ENCODE peak calls at places on chromosomes 1 and 21, in ten cellular contexts. G is pancreas; O is right lobe of liver; K is HAP-1; F is CD8-positive, alpha-beta T cell; I is CD4-positive, alpha-beta memory T cell; X is fibroblast of lung; H is heart left ventricle; B is astrocyte; W is adrenal gland. V is an unnamed sample. For H3K4me1 and H3K36me3, the result is how much of the 10 kb centered on the place peaks cover.

GRCh38 chr1:27789511-27790154 is 16.6 kb downstream of the STX12 start:
- DNase-seq in G (no peak), I (no peak), X (peak), W (peak), O (no peak), H (peak), B (peak), F (no peak), K (no peak), V (peak)

GRCh38 chr1:229341811-229342304 is 989 bp downstream of the CCSAP start:
- DNase-seq in B (no peak), O (no peak), F (no peak), K (peak), G (peak), I (peak), X (no peak), W (peak), H (peak), V (no peak)

GRCh38 chr1:234997201-234998173 is 131.2 kb downstream of the TOMM20 start:
- DNase-seq in H (peak), I (no peak), O (peak), X (peak), K (no peak), F (no peak), B (peak), G (peak), W (peak), V (peak)

GRCh38 chr1:21607549-21608529 is 61.3 kb downstream of the RAP1GAP start:
- DNase-seq in W (peak), I (peak), X (peak), O (peak), B (peak), K (peak), F (peak), G (peak), H (peak), V (peak)

GRCh38 chr1:95041491-95042165 is 31.1 kb downstream of the ALG14 start:
- DNase-seq in W (peak), B (peak), H (peak), K (peak), G (peak), X (peak), O (peak), I (no peak), F (no peak), V (no peak)

GRCh38 chr1:11841245-11842153 is 6.1 kb downstream of the NPPA start:
- DNase-seq in I (no peak), F (no peak), W (no peak), H (no peak), X (no peak), K (no peak), O (no peak), G (no peak), B (no peak), V (no peak)

GRCh38 chr1:38508272-38508671 is 351.3 kb downstream of the RRAGC start:
- DNase-seq in W (no peak), F (no peak), H (no peak), B (no peak), O (no peak), I (no peak), K (no peak), G (no peak), X (no peak), V (no peak)

GRCh38 chr1:25797939-25798338 is 2.1 kb upstream of the SELENON start:
- DNase-seq in I (no peak), G (no peak), H (no peak), O (no peak), X (no peak), F (peak), K (peak), W (no peak), B (no peak), V (no peak)

GRCh38 chr1:905811-906531 is 17.8 kb upstream of the SAMD11 start:
- DNase-seq in G (peak), X (no peak), F (peak), W (peak), O (peak), B (no peak), K (peak), I (no peak), H (peak), V (peak)

GRCh38 chr1:1196431-1197187 is 9.8 kb downstream of the TNFRSF18 start:
- DNase-seq in W (no peak), B (no peak), H (no peak), X (no peak), K (no peak), I (no peak), F (peak), G (no peak), O (no peak), V (peak)

GRCh38 chr21:37176716-37177115 is 90.4 kb downstream of the VPS26C start:
- DNase-seq in F (no peak), K (no peak), O (no peak), W (no peak), G (no peak), I (no peak), X (no peak), H (no peak), B (no peak), V (no peak)

GRCh38 chr1:100936194-100936967 is 40.5 kb downstream of the SLC30A7 start:
- DNase-seq in I (no peak), H (no peak), B (no peak), O (no peak), F (no peak), G (no peak), W (no peak), X (no peak), K (no peak), V (no peak)

GRCh38 chr21:42236014-42236413 is 17.1 kb downstream of the ABCG1 start:
- DNase-seq in F (no peak), O (no peak), W (peak), X (no peak), G (peak), I (no peak), B (no peak), K (no peak), H (peak), V (peak)

GRCh38 chr1:205396972-205397616 is 24.8 kb downstream of the LEMD1 start:
- DNase-seq in X (peak), W (peak), F (no peak), O (no peak), H (no peak), I (peak), K (peak), G (no peak), B (no peak), V (peak)

GRCh38 chr1:66575739-66576138 is 41.8 kb downstream of the SGIP1 start:
- DNase-seq in H (no peak), O (no peak), G (no peak), X (peak), I (no peak), F (no peak), K (no peak), B (peak), W (no peak), V (no peak)

GRCh38 chr1:31663622-31664452 is 19.2 kb upstream of the PEF1 start:
- DNase-seq in B (no peak), W (peak), G (no peak), H (peak), O (peak), K (peak), F (peak), I (peak), X (no peak), V (peak)

GRCh38 chr1:31666290-31666963 is 21.8 kb upstream of the PEF1 start:
- DNase-seq in H (no peak), K (no peak), W (no peak), B (peak), I (no peak), F (no peak), X (peak), O (no peak), G (peak), V (peak)

GRCh38 chr1:31667065-31667785 is 22.5 kb upstream of the PEF1 start:
- DNase-seq in X (no peak), I (no peak), K (no peak), W (no peak), O (no peak), G (no peak), F (no peak), B (no peak), H (no peak), V (no peak)

GRCh38 chr1:31664528-31664927 is 19.9 kb upstream of the PEF1 start:
- DNase-seq in O (no peak), F (no peak), G (no peak), K (no peak), H (no peak), X (no peak), W (no peak), B (no peak), I (no peak), V (no peak)

GRCh38 chr1:31665264-31665878 is 20.7 kb upstream of the PEF1 start:
- DNase-seq in I (no peak), O (no peak), W (no peak), H (no peak), F (no peak), K (no peak), B (no peak), X (no peak), G (no peak), V (peak)
- H3K4me1 ChIP-seq in I (under half), O (under half), W (under half), H (under half), F (under half), K (under half), B (under half), X (under half), G (under half), V (under half)

DNA sequence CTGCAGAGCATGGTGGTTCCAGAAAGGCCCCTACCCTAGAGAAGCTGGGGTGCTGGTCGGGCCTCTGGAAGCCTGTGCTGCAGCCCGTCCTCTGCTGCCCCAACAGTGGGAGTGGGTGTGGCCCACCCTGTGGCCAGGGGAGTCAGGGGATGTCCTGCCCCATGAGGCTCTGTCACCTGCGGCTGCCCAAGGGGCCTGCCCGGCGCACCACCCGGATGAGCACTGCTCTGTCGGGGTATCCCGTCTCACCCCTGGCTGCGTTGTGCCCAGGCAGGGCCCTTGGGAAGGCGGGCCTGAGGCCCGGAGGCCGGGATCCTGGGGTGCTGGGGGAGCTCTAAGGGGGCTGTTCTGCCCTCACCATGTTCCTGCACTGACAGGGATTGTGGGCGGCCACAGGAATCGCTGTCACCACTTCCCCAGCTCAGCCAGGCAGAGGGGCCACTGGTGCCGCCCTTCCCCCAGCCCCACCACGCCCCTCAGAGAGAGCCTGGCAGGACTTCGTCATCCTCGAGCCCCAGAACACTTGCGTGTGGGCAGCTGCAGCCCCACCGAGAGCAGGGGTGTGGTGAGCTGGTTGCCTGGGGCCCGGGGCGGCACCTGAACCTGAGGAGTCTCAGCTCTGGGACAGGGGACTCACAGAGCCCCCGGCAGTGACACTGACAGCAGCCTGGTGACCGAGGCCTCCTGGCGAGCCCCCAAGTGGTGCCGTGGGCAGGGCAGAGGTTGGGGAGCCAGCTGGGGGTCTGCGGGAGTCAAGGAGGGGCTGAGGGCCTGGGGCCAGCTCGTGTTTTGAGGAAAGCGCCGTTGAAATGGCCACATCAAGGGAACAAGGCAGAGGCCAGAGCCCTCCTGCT is 20.2 kb downstream of the PANK4 start:
- DNase-seq in X (no peak), H (no peak), I (no peak), B (no peak), W (no peak), K (no peak), O (no peak), G (no peak), F (no peak), V (no peak)
- H3K36me3 ChIP-seq in X (under half), H (under half), I (under half), B (under half), W (under half), K (under half), O (under half), G (under half), F (under half), V (under half)

GRCh38 chr1:165661691-165662090 is 30.7 kb downstream of the MGST3 start:
- DNase-seq in X (no peak), B (no peak), G (no peak), O (no peak), F (no peak), H (no peak), W (no peak), K (no peak), I (no peak), V (no peak)
- H3K4me3 ChIP-seq in X (no peak), B (no peak), G (no peak), O (no peak), F (no peak), H (no peak), W (no peak), K (no peak), I (no peak), V (no peak)

DNA sequence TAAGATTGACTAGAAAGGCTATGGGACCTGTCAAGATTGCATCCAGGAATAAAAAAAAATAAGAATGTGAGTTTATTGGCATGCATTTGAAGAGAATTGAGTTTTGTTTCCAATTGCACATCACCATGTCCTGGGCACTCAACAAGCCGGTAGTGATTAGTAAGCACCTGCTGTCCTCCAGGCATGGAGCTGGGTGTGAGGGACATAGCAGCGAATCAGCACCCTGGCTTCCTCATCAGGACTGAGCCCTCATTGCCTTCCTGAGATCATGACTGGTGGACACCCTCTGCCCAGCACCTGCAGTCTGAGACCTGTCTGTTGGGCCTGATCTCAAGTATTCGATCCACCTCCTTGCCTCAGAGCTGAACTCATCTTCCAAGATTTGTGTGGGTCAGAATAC is 26.8 kb downstream of the S100A6 start:
- DNase-seq in W (no peak), O (no peak), H (no peak), G (no peak), B (no peak), K (no peak), I (no peak), F (no peak), X (no peak), V (no peak)
- H3K4me1 ChIP-seq in W (under half), O (under half), H (under half), G (under half), B (under half), K (under half), I (under half), F (under half), X (under half), V (under half)

GRCh38 chr1:227747382-227747781 is 12.1 kb downstream of the SNAP47 start:
- DNase-seq in O (no peak), B (no peak), H (no peak), K (no peak), G (no peak), F (no peak), W (no peak), X (no peak), I (no peak), V (no peak)

GRCh38 chr1:227749916-227750710 is 14.9 kb downstream of the SNAP47 start:
- DNase-seq in F (no peak), W (peak), H (peak), K (no peak), O (no peak), X (no peak), B (no peak), I (no peak), G (no peak), V (peak)

GRCh38 chr1:227748496-227749182 is 13.4 kb downstream of the SNAP47 start:
- DNase-seq in F (no peak), H (peak), X (no peak), K (no peak), B (no peak), W (peak), G (no peak), I (peak), O (no peak), V (no peak)

GRCh38 chr1:227747948-227748495 is 12.8 kb downstream of the SNAP47 start:
- DNase-seq in B (no peak), O (no peak), G (no peak), W (no peak), X (no peak), I (no peak), F (no peak), K (no peak), H (peak), V (no peak)

DNA sequence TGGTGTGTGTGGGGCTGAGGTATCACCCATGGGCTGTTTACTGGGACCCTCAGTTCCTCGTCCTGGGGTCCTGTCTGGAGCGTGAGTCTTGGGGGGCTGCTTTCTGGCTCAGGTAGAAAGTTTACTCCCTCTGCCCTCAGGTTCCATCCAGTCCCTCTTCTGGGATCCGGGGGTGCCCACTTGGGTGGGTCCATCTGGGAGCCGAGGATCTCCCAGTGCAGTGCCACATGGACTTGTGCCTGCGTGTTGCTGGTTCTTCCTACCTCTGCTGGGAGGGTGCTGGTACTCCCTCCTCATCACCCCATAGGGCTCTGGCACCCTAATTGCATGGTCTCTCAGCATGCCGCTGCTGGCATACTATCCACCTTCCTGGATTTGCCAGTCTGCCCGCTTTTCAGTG is 14.0 kb downstream of the SNAP47 start:
- DNase-seq in I (no peak), G (no peak), W (no peak), F (no peak), O (no peak), X (no peak), H (no peak), B (no peak), K (no peak), V (no peak)
- H3K36me3 ChIP-seq in I (under half), G (under half), W (under half), F (under half), O (under half), X (under half), H (under half), B (under half), K (under half), V (under half)

DNA sequence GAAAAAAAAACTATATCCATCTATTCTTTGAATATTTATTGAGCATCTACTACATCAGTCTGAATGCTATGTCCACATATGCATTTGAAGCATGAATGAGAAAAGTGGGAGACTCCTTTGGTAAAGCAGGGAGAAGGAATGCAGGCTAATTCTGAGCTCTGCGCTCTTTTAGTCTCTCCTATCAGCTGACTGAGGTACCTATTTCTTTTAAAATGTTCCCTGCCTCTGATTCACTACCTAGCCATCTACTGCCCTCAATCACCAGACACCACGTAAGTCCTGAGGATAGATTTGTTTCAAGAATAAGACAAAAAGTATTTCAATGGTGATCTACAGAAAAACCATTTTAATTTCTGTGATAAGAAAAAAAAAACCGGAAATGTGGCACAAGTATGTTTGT is 3.8 kb upstream of the RGS13 start:
- DNase-seq in F (no peak), K (no peak), B (peak), I (no peak), H (no peak), O (no peak), X (peak), G (no peak), W (no peak), V (no peak)
- H3K4me3 ChIP-seq in F (no peak), K (no peak), B (no peak), I (no peak), H (no peak), O (no peak), X (no peak), G (no peak), W (no peak), V (no peak)

DNA sequence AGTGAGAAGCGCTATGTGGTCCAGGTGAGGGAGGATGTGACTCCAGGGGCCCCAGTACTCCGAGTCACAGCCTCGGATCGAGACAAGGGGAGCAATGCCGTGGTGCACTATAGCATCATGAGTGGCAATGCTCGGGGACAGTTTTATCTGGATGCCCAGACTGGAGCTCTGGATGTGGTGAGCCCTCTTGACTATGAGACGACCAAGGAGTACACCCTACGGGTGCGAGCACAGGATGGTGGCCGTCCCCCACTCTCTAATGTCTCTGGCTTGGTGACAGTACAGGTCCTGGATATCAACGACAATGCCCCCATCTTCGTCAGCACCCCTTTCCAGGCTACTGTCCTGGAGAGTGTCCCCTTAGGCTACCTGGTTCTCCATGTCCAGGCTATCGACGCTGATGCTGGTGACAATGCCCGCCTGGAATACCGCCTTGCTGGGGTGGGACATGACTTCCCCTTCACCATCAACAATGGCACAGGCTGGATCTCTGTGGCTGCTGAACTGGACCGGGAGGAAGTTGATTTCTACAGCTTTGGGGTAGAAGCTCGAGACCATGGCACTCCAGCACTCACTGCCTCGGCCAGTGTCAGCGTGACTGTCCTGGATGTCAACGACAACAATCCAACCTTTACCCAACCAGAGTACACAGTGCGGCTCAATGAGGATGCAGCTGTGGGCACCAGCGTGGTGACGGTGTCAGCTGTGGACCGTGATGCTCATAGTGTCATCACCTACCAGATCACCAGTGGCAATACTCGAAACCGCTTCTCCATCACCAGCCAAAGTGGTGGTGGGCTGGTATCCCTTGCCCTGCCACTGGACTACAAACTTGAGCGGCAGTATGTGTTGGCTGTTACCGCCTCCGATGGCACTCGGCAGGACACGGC is 2.2 kb downstream of the CELSR2 start:
- DNase-seq in H (no peak), F (peak), O (no peak), K (no peak), B (no peak), X (no peak), G (no peak), I (no peak), W (no peak), V (no peak)
- H3K4me1 ChIP-seq in H (under half), F (under half), O (under half), K (under half), B (under half), X (under half), G (under half), I (under half), W (under half), V (under half)

GRCh38 chr1:44775078-44775929 is at the start of gene RPS8:
- DNase-seq in X (peak), I (peak), W (peak), K (peak), F (peak), H (peak), O (peak), B (peak), G (peak), V (peak)

GRCh38 chr1:44776749-44777068 is 1.4 kb downstream of the RPS8 start:
- DNase-seq in B (no peak), K (peak), I (no peak), X (no peak), F (no peak), W (no peak), G (no peak), O (no peak), H (no peak), V (no peak)

GRCh38 chr1:44777547-44777946 is 2.2 kb downstream of the RPS8 start:
- DNase-seq in O (no peak), W (no peak), X (no peak), H (no peak), F (no peak), K (no peak), B (no peak), I (no peak), G (no peak), V (no peak)

GRCh38 chr1:44777969-44778635 is 2.8 kb downstream of the RPS8 start:
- DNase-seq in K (no peak), F (no peak), H (no peak), O (no peak), I (no peak), W (no peak), X (no peak), G (no peak), B (no peak), V (no peak)

GRCh38 chr1:44775930-44776748 is 799 bp downstream of the RPS8 start:
- DNase-seq in W (peak), H (no peak), X (no peak), I (peak), K (peak), G (no peak), O (peak), B (no peak), F (no peak), V (peak)
- H3K36me3 ChIP-seq in W (under half), H (under half), X (under half), I (under half), K (half or more), G (under half), O (under half), B (under half), F (under half), V (under half)

GRCh38 chr1:200405273-200405672 is 4.6 kb downstream of the ZNF281 start:
- DNase-seq in W (no peak), B (no peak), X (no peak), O (no peak), I (no peak), G (no peak), H (no peak), K (no peak), F (no peak), V (no peak)
- H3K4me3 ChIP-seq in W (no peak), B (peak), X (peak), O (no peak), I (no peak), G (no peak), H (no peak), K (no peak), F (no peak), V (no peak)

V was measured in mucosa of descending colon.